ENCODE peak calls at places on chromosomes 13 and 19, in six cellular contexts. K is PC-3, M is HCT116, J is OCI-LY7, P is SK-N-SH, D is GM23338. H is an unnamed sample. For H3K9me2, the result is how much of the 10 kb centered on the place peaks cover.

GRCh38 chr19:32041681-32042292 is 303.6 kb upstream of the ZNF507 start:
- DNase-seq in K (no peak), M (no peak), J (peak), P (peak), D (peak), H (peak)

GRCh38 chr13:41384749-41385503 is 72.4 kb upstream of the RGCC start:
- DNase-seq in K (peak), M (no peak), J (peak), P (no peak), D (peak), H (no peak)

GRCh38 chr13:113655358-113656014 is 2.5 kb downstream of the ATP4B start:
- DNase-seq in K (no peak), M (no peak), J (no peak), P (no peak), D (no peak), H (no peak)

GRCh38 chr13:32902898-32903297 is 113.3 kb upstream of the KL start:
- DNase-seq in K (no peak), M (no peak), J (no peak), P (no peak), D (peak), H (no peak)

GRCh38 chr13:26457212-26457611 is 100.3 kb upstream of the WASF3 start:
- DNase-seq in K (peak), M (no peak), J (no peak), P (no peak), D (no peak), H (no peak)

GRCh38 chr13:109096101-109096500 is 466.7 kb downstream of the MYO16 start:
- DNase-seq in K (no peak), M (no peak), J (no peak), P (no peak), D (no peak), H (no peak)

GRCh38 chr13:79796116-79796515 is 315.2 kb downstream of the NDFIP2 start:
- DNase-seq in K (no peak), M (no peak), J (no peak), P (no peak), D (no peak), H (no peak)

GRCh38 chr13:101382086-101382485 is 34.2 kb downstream of the NALCN start:
- DNase-seq in K (no peak), M (no peak), J (no peak), P (no peak), D (peak), H (no peak)

GRCh38 chr19:42216653-42217521 is 590 bp downstream of the DEDD2 start:
- DNase-seq in K (peak), M (no peak), J (peak), P (peak), D (peak), H (peak)

GRCh38 chr19:39407644-39408391 is 1.2 kb downstream of the ZFP36 start:
- DNase-seq in K (peak), M (no peak), J (peak), P (no peak), D (peak), H (peak)

GRCh38 chr19:31378404-31378803 is 29.2 kb upstream of the TSHZ3 start:
- DNase-seq in K (peak), M (no peak), J (no peak), P (peak), D (no peak), H (peak)

GRCh38 chr13:113170503-113170902 is 12.1 kb downstream of the PROZ start:
- DNase-seq in K (no peak), M (no peak), J (no peak), P (no peak), D (no peak), H (no peak)

GRCh38 chr13:40589285-40590109 is 76.9 kb downstream of the FOXO1 start:
- DNase-seq in K (peak), M (no peak), J (peak), P (no peak), D (no peak), H (no peak)

GRCh38 chr13:73136776-73137175 is 78.0 kb downstream of the KLF5 start:
- DNase-seq in K (peak), M (no peak), J (no peak), P (no peak), D (no peak), H (no peak)

GRCh38 chr19:33715462-33715861 is 81.2 kb upstream of the KCTD15 start:
- DNase-seq in K (peak), M (no peak), J (no peak), P (no peak), D (no peak), H (no peak)

GRCh38 chr19:39918183-39918651 is 16.2 kb downstream of the FCGBP start:
- DNase-seq in K (no peak), M (no peak), J (no peak), P (no peak), D (no peak), H (no peak)

GRCh38 chr19:53870485-53870844 is 2.8 kb downstream of the MYADM start:
- DNase-seq in K (no peak), M (no peak), J (peak), P (no peak), D (no peak), H (peak)

GRCh38 chr13:32783067-32783466 is 196.8 kb downstream of the PDS5B start:
- DNase-seq in K (peak), M (no peak), J (peak), P (no peak), D (no peak), H (no peak)

GRCh38 chr19:4519521-4520277 is 1.4 kb upstream of the PLIN4 start:
- DNase-seq in K (no peak), M (no peak), J (no peak), P (no peak), D (no peak), H (no peak)

GRCh38 chr13:27541386-27541785 is 78.9 kb downstream of the LNX2 start:
- DNase-seq in K (no peak), M (no peak), J (no peak), P (no peak), D (no peak), H (no peak)

GRCh38 chr19:37977992-37978391 is 71.0 kb downstream of the SIPA1L3 start:
- DNase-seq in K (no peak), M (no peak), J (peak), P (no peak), D (no peak), H (no peak)

GRCh38 chr13:75312884-75313520 is 169.0 kb downstream of the TBC1D4 start:
- DNase-seq in K (no peak), M (no peak), J (no peak), P (no peak), D (no peak), H (no peak)

GRCh38 chr13:43269037-43269476 is 245.7 kb downstream of the DNAJC15 start:
- DNase-seq in K (peak), M (no peak), J (no peak), P (no peak), D (no peak), H (peak)

GRCh38 chr19:17735410-17735809 is 15.9 kb upstream of the FCHO1 start:
- DNase-seq in K (no peak), M (no peak), J (no peak), P (peak), D (no peak), H (no peak)

GRCh38 chr19:6519289-6519688 is 11.5 kb upstream of the TNFSF9 start:
- DNase-seq in K (peak), M (no peak), J (no peak), P (no peak), D (no peak), H (no peak)

GRCh38 chr19:6516659-6517291 is 14.1 kb upstream of the TNFSF9 start:
- DNase-seq in K (peak), M (peak), J (peak), P (peak), D (peak), H (peak)

GRCh38 chr19:6514926-6515325 is 12.8 kb upstream of the TUBB4A start:
- DNase-seq in K (no peak), M (no peak), J (no peak), P (no peak), D (no peak), H (no peak)

GRCh38 chr19:6510618-6511017 is 8.5 kb upstream of the TUBB4A start:
- DNase-seq in K (no peak), M (no peak), J (no peak), P (no peak), D (no peak), H (no peak)

GRCh38 chr19:6516018-6516658 is 14.0 kb upstream of the TUBB4A start:
- DNase-seq in K (peak), M (peak), J (peak), P (peak), D (peak), H (peak)
- H3K9me2 ChIP-seq in K (under half), M (under half), J (under half), P (under half), D (under half), H (under half)

GRCh38 chr19:35719402-35720162 is 1.8 kb downstream of the KMT2B start:
- DNase-seq in K (no peak), M (no peak), J (no peak), P (no peak), D (no peak), H (no peak)
- TF ChIP-seq CTCF in K (no peak), M (no peak), J (no peak), P (no peak), D (no peak), H (no peak)

GRCh38 chr13:90049989-90050671 is 1297.4 kb upstream of the MIR17HG start:
- DNase-seq in K (no peak), M (no peak), J (no peak), P (no peak), D (peak), H (no peak)

DNA sequence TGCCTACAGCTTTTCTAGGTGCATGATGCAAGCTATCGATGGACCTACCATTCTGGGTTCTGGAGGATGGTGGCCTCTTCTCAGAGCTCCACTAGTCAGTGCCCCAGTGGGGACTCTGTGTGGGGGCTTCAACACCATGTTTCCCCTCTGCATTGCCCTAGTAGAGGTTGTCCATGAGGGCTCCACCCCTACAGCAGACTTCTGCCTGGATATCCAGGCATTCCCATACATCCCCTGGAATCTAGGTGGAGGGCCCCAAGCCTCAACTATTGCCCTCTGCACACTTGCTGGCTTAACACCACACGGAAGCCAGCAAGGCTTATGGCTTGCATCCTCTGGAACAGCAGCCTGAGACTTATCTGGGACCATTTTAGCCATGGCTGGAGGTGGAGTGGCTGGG is 1299.9 kb upstream of the MIR17HG start:
- DNase-seq in K (no peak), M (no peak), J (peak), P (no peak), D (no peak), H (no peak)
- H3K9me2 ChIP-seq in K (under half), M (under half), J (under half), P (under half), D (under half), H (under half)

DNA sequence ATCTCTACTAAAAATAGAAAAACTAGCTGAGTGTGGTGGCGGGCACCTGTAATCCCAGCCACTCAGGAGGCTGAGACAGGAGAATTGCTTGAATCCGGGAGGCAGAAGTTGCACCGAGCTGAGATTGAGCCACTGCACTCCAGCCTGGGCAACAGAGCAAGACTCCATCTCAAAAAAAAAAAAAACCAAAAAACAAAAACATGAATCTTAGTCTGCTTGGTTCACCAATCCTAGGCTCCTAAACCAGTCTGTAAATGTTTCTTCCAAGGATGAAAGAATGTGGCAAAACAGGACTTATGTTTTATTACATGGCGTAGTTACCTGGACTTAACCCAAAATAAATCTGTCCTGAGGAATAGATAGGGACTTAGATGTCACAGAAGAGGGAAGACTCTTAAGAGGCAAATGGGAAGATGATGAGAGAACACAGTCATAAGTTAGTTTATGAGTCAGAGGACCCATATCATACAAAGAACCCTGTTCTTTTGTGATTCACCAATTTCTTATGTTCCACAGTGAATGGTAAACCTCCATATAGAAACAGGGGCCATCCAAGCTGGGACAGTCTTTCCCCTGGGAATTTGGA is 6.9 kb upstream of the FBXL3 start:
- DNase-seq in K (peak), M (no peak), J (no peak), P (no peak), D (no peak), H (no peak)
- TF ChIP-seq CTCF in K (no peak), M (no peak), J (no peak), P (no peak), D (no peak), H (no peak)

GRCh38 chr13:66296875-66297274 is 933.3 kb downstream of the PCDH9 start:
- DNase-seq in K (no peak), M (no peak), J (no peak), P (no peak), D (no peak), H (no peak)
- H3K9me2 ChIP-seq in K (under half), M (under half), J (under half), P (under half), D (under half), H (under half)